ENCODE peak calls at places on chromosomes 2 and 18, in six cellular contexts. P is mesothelial cell of epicardium, I is hepatocyte, N is upper lobe of right lung, Z is heart right ventricle, T is AG04450. X is an unnamed sample.

GRCh38 chr2:130951018-130951417 is 114.3 kb downstream of the ARHGEF4 start:
- DNase-seq in P (no peak), I (no peak), N (no peak), Z (no peak), T (no peak), X (no peak)

GRCh38 chr2:63257473-63257872 is 206.8 kb downstream of the OTX1 start:
- DNase-seq in P (no peak), I (no peak), N (no peak), Z (no peak), T (no peak), X (no peak)

GRCh38 chr2:172777431-172777830 is 41.8 kb downstream of the RAPGEF4 start:
- DNase-seq in P (no peak), I (no peak), N (no peak), Z (no peak), T (no peak), X (no peak)

GRCh38 chr2:105804266-105804665 is 59.6 kb downstream of the NCK2 start:
- DNase-seq in P (no peak), I (no peak), N (no peak), Z (no peak), T (no peak), X (no peak)

GRCh38 chr18:75213610-75214009 is 3.0 kb downstream of the TSHZ1 start:
- DNase-seq in P (no peak), I (no peak), N (no peak), Z (no peak), T (no peak), X (no peak)

GRCh38 chr2:201984800-201985525 is 48.7 kb upstream of the FZD7 start:
- DNase-seq in P (no peak), I (no peak), N (no peak), Z (no peak), T (no peak), X (no peak)

GRCh38 chr2:17635007-17635406 is 94.5 kb downstream of the VSNL1 start:
- DNase-seq in P (no peak), I (no peak), N (no peak), Z (peak; percentile 21), T (no peak), X (no peak)

GRCh38 chr2:68766378-68766845 is 31.8 kb downstream of the ARHGAP25 start:
- DNase-seq in P (no peak), I (peak; percentile 66), N (peak; percentile 75), Z (no peak), T (no peak), X (no peak)

GRCh38 chr2:145344076-145344724 is 824.3 kb upstream of the ZEB2 start:
- DNase-seq in P (no peak), I (no peak), N (no peak), Z (no peak), T (no peak), X (no peak)

GRCh38 chr2:236073867-236074655 is 94.1 kb downstream of the GBX2 start:
- DNase-seq in P (no peak), I (no peak), N (no peak), Z (no peak), T (no peak), X (no peak)

GRCh38 chr2:7672027-7672684 is 754.9 kb downstream of the RNF144A start:
- DNase-seq in P (no peak), I (peak; percentile 61), N (peak; percentile 78), Z (no peak), T (peak; percentile 4), X (no peak)

GRCh38 chr2:201450910-201451329 is 338 bp downstream of the TRAK2 start:
- DNase-seq in P (no peak), I (no peak), N (no peak), Z (no peak), T (no peak), X (no peak)

GRCh38 chr2:62570861-62571698 is 65.1 kb upstream of the TMEM17 start:
- DNase-seq in P (no peak), I (peak; percentile 50), N (peak; percentile 67), Z (no peak), T (no peak), X (peak; percentile 86)

GRCh38 chr2:106020821-106021316 is 173.2 kb downstream of the UXS1 start:
- DNase-seq in P (no peak), I (no peak), N (no peak), Z (peak; percentile 16), T (no peak), X (no peak)

GRCh38 chr2:127637725-127638252 is 8.2 kb upstream of the GPR17 start:
- DNase-seq in P (no peak), I (peak; percentile 58), N (no peak), Z (peak; percentile 76), T (peak; percentile 44), X (no peak)

GRCh38 chr2:29902356-29902755 is 19.0 kb downstream of the ALK start:
- DNase-seq in P (no peak), I (no peak), N (no peak), Z (no peak), T (no peak), X (no peak)

GRCh38 chr2:3102081-3102914 is 275.3 kb downstream of the EIPR1 start:
- DNase-seq in P (no peak), I (no peak), N (peak; percentile 58), Z (no peak), T (no peak), X (peak; percentile 93)

GRCh38 chr18:55637204-55637603 is 49.2 kb upstream of the TCF4 start:
- DNase-seq in P (no peak), I (peak; percentile 49), N (no peak), Z (no peak), T (no peak), X (no peak)

GRCh38 chr18:12238861-12239260 is 15.3 kb upstream of the CIDEA start:
- DNase-seq in P (no peak), I (no peak), N (no peak), Z (no peak), T (no peak), X (no peak)

GRCh38 chr2:98471402-98472131 is 26.9 kb downstream of the INPP4A start:
- DNase-seq in P (no peak), I (no peak), N (no peak), Z (no peak), T (no peak), X (no peak)

GRCh38 chr2:236691799-236692167 is 122.2 kb downstream of the ACKR3 start:
- DNase-seq in P (no peak), I (no peak), N (no peak), Z (no peak), T (no peak), X (no peak)

GRCh38 chr2:106115250-106115649 is 78.9 kb downstream of the UXS1 start:
- DNase-seq in P (no peak), I (peak; percentile 43), N (no peak), Z (no peak), T (no peak), X (no peak)

GRCh38 chr18:7871560-7872456 is 304.7 kb downstream of the PTPRM start:
- DNase-seq in P (no peak), I (peak; percentile 36), N (no peak), Z (no peak), T (no peak), X (no peak)

GRCh38 chr2:149049142-149049541 is 10.6 kb downstream of the LYPD6B start:
- DNase-seq in P (no peak), I (no peak), N (no peak), Z (no peak), T (peak; percentile 7), X (no peak)

GRCh38 chr2:196337618-196337953 is 166.2 kb upstream of the STK17B start:
- DNase-seq in P (no peak), I (no peak), N (no peak), Z (no peak), T (no peak), X (no peak)
- TF ChIP-seq CTCF in P (peak; percentile 63), I (no peak), N (peak; percentile 22), Z (no peak), T (no peak), X (peak; percentile 64)

DNA sequence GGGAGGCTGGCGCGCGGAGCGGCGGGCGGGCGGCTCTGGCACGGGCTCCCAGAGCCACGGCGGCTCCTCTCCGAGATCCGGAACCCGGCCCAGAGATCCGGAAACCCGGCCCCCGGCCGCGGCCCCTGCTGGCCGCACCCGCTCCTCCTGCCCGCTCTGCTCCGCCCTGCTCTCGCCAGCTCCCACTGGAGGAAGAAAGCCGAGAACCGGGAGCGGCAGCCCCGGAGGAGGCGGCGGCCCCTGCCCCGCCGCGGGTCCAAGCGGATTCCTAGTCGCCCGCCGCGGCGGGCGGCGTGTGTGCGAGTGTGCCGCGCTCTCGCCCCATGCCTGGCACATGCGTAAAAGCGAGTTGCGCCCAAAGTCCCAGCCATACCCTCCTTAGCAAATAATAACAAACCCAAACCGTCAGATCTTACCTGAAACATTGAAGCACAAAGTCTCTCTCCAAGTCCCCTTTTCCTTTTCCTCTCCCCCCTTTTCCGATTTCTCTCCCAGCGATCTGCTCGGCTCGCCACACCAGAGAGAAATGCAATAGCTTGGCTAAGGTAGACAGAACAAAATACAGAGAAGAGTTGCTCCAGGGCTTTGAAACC is 108.7 kb upstream of the KCTD1 start:
- DNase-seq in P (peak; percentile 44), I (peak; percentile 85), N (peak; percentile 92), Z (peak; percentile 74), T (peak; percentile 3), X (no peak)
- TF ChIP-seq CTCF in P (no peak), I (peak; percentile 23), N (peak; percentile 35), Z (no peak), T (peak; percentile 46), X (peak; percentile 66)

DNA sequence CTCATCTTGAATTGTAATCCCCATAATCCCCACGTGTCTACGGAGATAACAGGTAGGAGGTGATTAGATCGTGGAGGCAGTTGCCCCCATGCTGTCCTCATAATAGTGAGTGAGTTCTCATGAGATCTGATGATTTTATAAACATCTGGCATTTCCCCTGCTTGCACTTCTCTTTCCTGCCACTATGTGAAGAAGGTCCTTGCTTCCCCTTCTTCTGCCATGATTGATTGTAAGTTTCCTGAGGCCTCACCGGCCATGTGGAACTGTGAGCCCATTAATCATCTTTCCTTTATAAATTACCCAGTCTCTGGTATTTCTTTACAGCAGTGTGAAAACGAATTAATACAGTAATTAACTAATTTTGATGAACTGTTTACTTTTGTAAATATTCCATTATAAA is 582.5 kb downstream of the TSN start:
- DNase-seq in P (no peak), I (no peak), N (no peak), Z (no peak), T (no peak), X (no peak)
- TF ChIP-seq CTCF in P (no peak), I (no peak), N (no peak), Z (no peak), T (no peak), X (peak; percentile 24)

GRCh38 chr2:65112630-65113029 is 17.3 kb downstream of the RAB1A start:
- DNase-seq in P (no peak), I (no peak), N (no peak), Z (no peak), T (no peak), X (no peak)

GRCh38 chr2:65113229-65113628 is 16.7 kb downstream of the RAB1A start:
- DNase-seq in P (no peak), I (no peak), N (no peak), Z (no peak), T (no peak), X (no peak)

GRCh38 chr2:65113816-65114215 is 16.1 kb downstream of the RAB1A start:
- DNase-seq in P (no peak), I (no peak), N (no peak), Z (no peak), T (no peak), X (no peak)

GRCh38 chr2:65114921-65115320 is 15.0 kb downstream of the RAB1A start:
- DNase-seq in P (no peak), I (no peak), N (no peak), Z (no peak), T (no peak), X (no peak)

GRCh38 chr2:65116645-65117044 is 13.3 kb downstream of the RAB1A start:
- DNase-seq in P (no peak), I (no peak), N (no peak), Z (no peak), T (no peak), X (no peak)
- TF ChIP-seq CTCF in P (no peak), I (no peak), N (no peak), Z (no peak), T (no peak), X (peak; percentile 12)

GRCh38 chr2:210553371-210553770 is 3.0 kb upstream of the CPS1 start:
- DNase-seq in P (no peak), I (peak; percentile 74), N (no peak), Z (no peak), T (no peak), X (no peak)
- TF ChIP-seq CTCF in P (no peak), I (no peak), N (no peak), Z (no peak), T (no peak), X (no peak)